ENCODE peak calls at places on chromosome 20, in seven cellular contexts. L is COR-L47, H is GM23248, C is GM12892, A is AG09309, W is HT1080, K is mucosa of descending colon. D is an unnamed sample.

GRCh38 chr20:20214757-20215275 is 153.1 kb upstream of the INSM1 start:
- DNase-seq in L (peak), C (no peak), H (no peak), K (no peak), W (no peak), A (no peak), D (no peak)

GRCh38 chr20:10510216-10510615 is 75.1 kb downstream of the SLX4IP start:
- DNase-seq in K (no peak), H (no peak), A (no peak), C (no peak), L (no peak), W (no peak), D (peak)

GRCh38 chr20:25178563-25179438 is 16.7 kb upstream of the ENTPD6 start:
- DNase-seq in K (no peak), C (no peak), A (peak), L (peak), H (peak), W (peak), D (no peak)

GRCh38 chr20:62352402-62353288 is 14.5 kb downstream of the LAMA5 start:
- DNase-seq in W (no peak), C (no peak), H (no peak), K (no peak), A (no peak), L (peak), D (no peak)

GRCh38 chr20:40323411-40323810 is 365.6 kb downstream of the MAFB start:
- DNase-seq in K (no peak), L (no peak), A (no peak), C (no peak), W (peak), H (peak), D (no peak)

GRCh38 chr20:34111057-34111711 is 859 bp downstream of the EIF2S2 start:
- DNase-seq in A (peak), W (no peak), C (no peak), L (no peak), H (peak), K (no peak), D (no peak)

GRCh38 chr20:34112600-34113061 is 588 bp upstream of the EIF2S2 start:
- DNase-seq in W (no peak), L (no peak), H (peak), K (peak), C (no peak), A (no peak), D (peak)

GRCh38 chr20:35327074-35327976 is 35.1 kb upstream of the FAM83C start:
- DNase-seq in K (no peak), W (no peak), H (no peak), A (no peak), C (no peak), L (no peak), D (peak)

GRCh38 chr20:2603816-2604505 is 48.5 kb upstream of the NOP56 start:
- DNase-seq in H (no peak), L (no peak), W (no peak), A (no peak), C (no peak), K (peak), D (no peak)

GRCh38 chr20:1390552-1391403 is 2.1 kb downstream of the FKBP1A start:
- DNase-seq in L (no peak), C (no peak), K (no peak), A (no peak), H (peak), W (no peak), D (no peak)

GRCh38 chr20:38497246-38497645 is 24.6 kb downstream of the RALGAPB start:
- DNase-seq in L (no peak), W (no peak), K (no peak), A (no peak), C (no peak), H (no peak), D (no peak)

GRCh38 chr20:11212288-11212687 is 538.5 kb upstream of the JAG1 start:
- DNase-seq in L (no peak), C (no peak), K (no peak), H (no peak), W (no peak), A (no peak), D (no peak)

GRCh38 chr20:9867196-9867980 is 28.5 kb upstream of the PAK5 start:
- DNase-seq in K (no peak), A (no peak), L (no peak), H (no peak), W (no peak), C (no peak), D (no peak)

GRCh38 chr20:37534401-37535157 is 6.9 kb upstream of the BLCAP start:
- DNase-seq in H (peak), K (no peak), L (peak), A (peak), W (peak), C (no peak), D (peak)

GRCh38 chr20:2365666-2366065 is 15.0 kb upstream of the TGM6 start:
- DNase-seq in W (no peak), A (no peak), C (no peak), H (no peak), K (no peak), L (no peak), D (no peak)

GRCh38 chr20:16828666-16829305 is 80.6 kb downstream of the OTOR start:
- DNase-seq in A (no peak), K (no peak), L (no peak), W (no peak), C (no peak), H (no peak), D (no peak)

GRCh38 chr20:16707674-16708073 is 22.2 kb upstream of the SNRPB2 start:
- DNase-seq in L (no peak), C (no peak), H (no peak), W (no peak), K (no peak), A (no peak), D (no peak)

GRCh38 chr20:34249291-34249690 is 8.1 kb downstream of the ASIP start:
- DNase-seq in W (no peak), L (no peak), H (peak), K (no peak), C (no peak), A (peak), D (no peak)

GRCh38 chr20:57072184-57072583 is 194.3 kb downstream of the BMP7 start:
- DNase-seq in H (peak), C (no peak), L (no peak), K (no peak), A (no peak), W (no peak), D (peak)

GRCh38 chr20:56979125-56979524 is 287.3 kb downstream of the BMP7 start:
- DNase-seq in H (no peak), W (no peak), K (no peak), C (no peak), A (no peak), L (no peak), D (no peak)

GRCh38 chr20:17878912-17879602 is 89.5 kb downstream of the SNX5 start:
- DNase-seq in L (no peak), K (peak), W (no peak), C (no peak), A (no peak), H (no peak), D (no peak)

GRCh38 chr20:61934716-61935530 is 130.8 kb downstream of the TAF4 start:
- DNase-seq in L (no peak), W (no peak), C (no peak), H (peak), K (peak), A (no peak), D (no peak)

GRCh38 chr20:62768815-62769287 is 27.4 kb upstream of the MRGBP start:
- DNase-seq in L (peak), C (no peak), A (peak), H (peak), W (no peak), K (peak), D (no peak)

GRCh38 chr20:31985152-31985551 is 17.2 kb downstream of the XKR7 start:
- DNase-seq in K (no peak), W (no peak), L (no peak), H (no peak), A (no peak), C (no peak), D (no peak)

GRCh38 chr20:4064118-4064962 is 49.0 kb upstream of the RNF24 start:
- DNase-seq in K (peak), W (peak), C (no peak), L (peak), H (peak), A (peak), D (peak)

GRCh38 chr20:25324412-25324811 is 66.2 kb downstream of the ABHD12 start:
- DNase-seq in W (no peak), C (no peak), L (no peak), H (no peak), A (no peak), K (no peak), D (peak)

GRCh38 chr20:59147197-59147596 is 16.4 kb upstream of the ZNF831 start:
- DNase-seq in H (no peak), L (no peak), W (no peak), A (no peak), K (no peak), C (no peak), D (peak)

GRCh38 chr20:3658708-3659491 is 4.3 kb downstream of the GFRA4 start:
- DNase-seq in A (no peak), L (no peak), H (no peak), C (peak), W (peak), K (no peak), D (peak)

GRCh38 chr20:59850018-59850641 is 83.3 kb downstream of the SYCP2 start:
- DNase-seq in C (no peak), L (peak), A (no peak), K (no peak), W (peak), H (peak), D (no peak)

GRCh38 chr20:36830791-36831691 is 44.9 kb upstream of the TLDC2 start:
- DNase-seq in H (peak), L (no peak), W (no peak), A (peak), K (no peak), C (no peak), D (no peak)